ENCODE peak calls at places on chromosomes 2 and 18, in four cellular contexts. N, A, G and K are unnamed samples.

GRCh38 chr2:236764716-236765115 is 195.1 kb downstream of the ACKR3 start:
- DNase-seq in G (no peak), N (no peak), A (no peak), K (no peak)

GRCh38 chr2:118047273-118047898 is 33.5 kb upstream of the CCDC93 start:
- DNase-seq in G (no peak), N (no peak), A (no peak), K (no peak)

GRCh38 chr18:36843784-36844183 is 14.9 kb downstream of the KIAA1328 start:
- DNase-seq in G (no peak), A (no peak), N (no peak), K (no peak)

GRCh38 chr2:8309131-8309530 is 372.7 kb upstream of the ID2 start:
- DNase-seq in N (no peak), A (no peak), G (no peak), K (no peak)

GRCh38 chr2:233460726-233461431 is 105.7 kb downstream of the USP40 start:
- DNase-seq in A (no peak), G (peak), N (no peak), K (no peak)

GRCh38 chr2:140526575-140526974 is 1604.2 kb downstream of the LRP1B start:
- DNase-seq in N (no peak), A (no peak), G (no peak), K (no peak)

GRCh38 chr2:10620481-10620880 is 69.3 kb downstream of the NOL10 start:
- DNase-seq in A (no peak), G (no peak), N (no peak), K (no peak)

GRCh38 chr2:185813707-185814106 is 75.1 kb downstream of the FSIP2 start:
- DNase-seq in G (peak), N (no peak), A (no peak), K (no peak)

GRCh38 chr2:234420406-234420805 is 76.5 kb downstream of the ARL4C start:
- DNase-seq in N (no peak), G (peak), A (no peak), K (no peak)

GRCh38 chr18:24630346-24630880 is 170.0 kb downstream of the HRH4 start:
- DNase-seq in A (no peak), N (no peak), G (no peak), K (no peak)

GRCh38 chr2:120647487-120647886 is 88.2 kb upstream of the GLI2 start:
- DNase-seq in G (no peak), A (no peak), N (no peak), K (no peak)

GRCh38 chr2:172513935-172514586 is 41.8 kb upstream of the PDK1 start:
- DNase-seq in A (no peak), G (no peak), N (no peak), K (no peak)
- TF ChIP-seq ELF4 in A (peak), G (no peak), N (no peak), K (no peak)

DNA sequence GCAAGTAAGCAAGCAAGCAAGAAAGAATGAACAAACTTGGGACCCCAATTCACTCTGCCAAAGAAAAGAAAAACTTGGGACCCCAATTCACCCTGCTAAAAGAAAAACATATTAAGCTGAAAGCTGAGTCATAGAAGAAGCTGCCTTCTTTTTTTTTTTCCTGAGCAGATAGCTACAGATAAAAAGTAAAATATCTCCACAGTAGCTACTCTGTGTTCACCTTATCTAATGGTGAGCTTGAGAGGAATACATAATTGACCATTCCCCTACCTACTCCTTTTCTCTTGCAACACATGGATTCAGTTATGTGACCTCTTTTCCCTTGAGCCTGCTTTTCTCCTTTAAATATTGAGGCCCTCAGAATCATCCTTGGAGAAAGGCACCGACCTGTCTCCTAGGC is 63.0 kb downstream of the MCFD2 start:
- DNase-seq in A (no peak), N (no peak), G (no peak), K (no peak)
- TF ChIP-seq ELF4 in A (no peak), N (no peak), G (no peak), K (no peak)

GRCh38 chr2:100297511-100297910 is 24.8 kb downstream of the LONRF2 start:
- DNase-seq in G (no peak), N (no peak), A (no peak), K (no peak)
- TF ChIP-seq ELF4 in G (no peak), N (no peak), A (no peak), K (no peak)

GRCh38 chr2:15181092-15181745 is 379.9 kb downstream of the NBAS start:
- DNase-seq in N (no peak), A (no peak), G (no peak), K (no peak)

GRCh38 chr2:15178946-15179345 is 382.2 kb downstream of the NBAS start:
- DNase-seq in N (no peak), G (no peak), A (no peak), K (no peak)

GRCh38 chr2:15180379-15180778 is 380.8 kb downstream of the NBAS start:
- DNase-seq in G (no peak), N (no peak), A (no peak), K (no peak)

GRCh38 chr2:15184491-15184890 is 376.6 kb downstream of the NBAS start:
- DNase-seq in N (no peak), G (no peak), A (no peak), K (no peak)

GRCh38 chr2:15182275-15182674 is 378.9 kb downstream of the NBAS start:
- DNase-seq in A (no peak), G (no peak), N (no peak), K (no peak)
- TF ChIP-seq ELF4 in A (no peak), G (no peak), N (no peak), K (no peak)

GRCh38 chr2:69147841-69148533 is 135.0 kb downstream of the ANTXR1 start:
- DNase-seq in A (no peak), G (no peak), N (no peak), K (no peak)

GRCh38 chr2:69141081-69141480 is 128.1 kb downstream of the ANTXR1 start:
- DNase-seq in N (no peak), A (no peak), G (no peak), K (no peak)

GRCh38 chr2:69139778-69140177 is 126.8 kb downstream of the ANTXR1 start:
- DNase-seq in G (no peak), A (no peak), N (no peak), K (no peak)

GRCh38 chr2:69145204-69145603 is 132.2 kb downstream of the ANTXR1 start:
- DNase-seq in G (no peak), A (no peak), N (no peak), K (no peak)

GRCh38 chr2:69143726-69144360 is 130.9 kb downstream of the ANTXR1 start:
- DNase-seq in N (no peak), G (no peak), A (no peak), K (no peak)
- TF ChIP-seq ELF4 in N (no peak), G (no peak), A (no peak), K (no peak)

DNA sequence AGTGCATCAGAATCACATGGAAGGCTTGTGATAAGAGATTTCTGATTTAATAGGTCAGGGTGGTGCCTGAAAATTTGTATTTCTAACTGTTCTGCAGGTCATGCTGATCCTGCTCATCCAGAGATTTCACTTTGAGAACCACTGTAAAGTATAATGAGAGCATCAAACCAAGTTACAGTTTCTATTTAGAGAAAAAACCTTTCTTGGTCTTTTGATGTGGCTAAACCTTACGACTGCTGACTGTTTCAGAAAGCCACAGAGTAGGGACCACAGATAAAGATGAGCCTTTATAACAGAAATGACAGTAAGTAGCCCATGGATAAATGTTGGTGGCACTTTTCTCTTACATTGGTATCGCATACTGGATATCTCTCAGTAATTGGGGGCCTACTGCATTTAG is 109.4 kb upstream of the FANCL start:
- DNase-seq in N (no peak), A (no peak), G (no peak), K (no peak)
- TF ChIP-seq ELF4 in N (no peak), A (no peak), G (no peak), K (no peak)

DNA sequence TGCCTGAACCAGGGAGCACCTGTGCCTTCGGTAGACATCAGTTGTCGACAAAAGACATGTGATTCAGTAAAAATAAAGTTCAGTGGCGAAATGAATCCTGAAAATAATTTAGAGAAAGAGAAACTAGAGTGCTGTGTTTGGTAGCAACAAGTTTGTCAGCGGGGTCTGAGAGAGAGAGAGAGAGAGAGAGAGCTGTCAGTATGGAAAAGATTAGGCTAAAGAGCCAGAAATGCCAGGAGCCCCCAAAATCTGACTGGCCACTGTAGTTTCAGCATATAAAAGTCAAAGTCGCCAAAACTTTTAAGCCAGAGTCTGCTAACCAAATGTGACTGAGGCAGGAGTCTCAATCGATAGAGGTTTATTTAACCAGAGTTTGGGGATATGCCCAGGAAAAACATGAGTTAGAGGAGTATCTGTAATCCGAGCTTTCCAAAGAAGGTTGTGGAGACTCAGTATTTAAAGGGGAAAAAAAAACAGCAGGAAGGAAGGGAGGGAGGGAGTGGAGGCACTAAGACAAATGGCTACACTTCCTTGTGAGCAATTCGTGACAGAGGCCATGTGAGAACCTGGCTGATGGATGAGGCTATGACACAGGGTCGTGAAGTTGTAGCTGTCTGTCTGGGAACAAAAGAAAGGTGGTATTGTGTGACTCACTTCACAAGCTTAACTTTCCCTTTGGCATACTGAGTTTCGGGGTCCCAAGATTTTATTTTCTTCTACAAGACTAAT is 20.5 kb upstream of the GNAL start:
- DNase-seq in G (no peak), N (no peak), A (no peak), K (no peak)
- TF ChIP-seq ELF4 in G (no peak), N (no peak), A (no peak), K (no peak)

DNA sequence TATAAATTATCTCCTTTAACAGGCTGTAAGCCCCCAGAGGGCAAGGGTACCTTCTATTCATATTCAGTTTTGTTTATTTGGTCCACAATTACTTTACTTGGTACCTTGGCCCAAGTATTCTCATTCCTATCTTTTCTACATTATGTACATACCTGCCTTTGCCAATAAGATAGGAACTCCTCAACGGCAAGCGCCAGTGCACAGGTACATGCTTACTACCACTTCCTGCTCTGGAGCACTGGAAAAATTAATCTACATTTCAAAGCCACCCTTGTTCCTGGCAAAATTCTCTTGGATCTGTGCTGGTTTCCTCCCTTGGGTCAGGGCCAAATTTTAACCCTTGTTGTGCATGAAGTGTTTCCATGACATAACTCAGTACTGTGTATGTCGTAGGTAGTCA is 34.3 kb upstream of the LMAN1 start:
- DNase-seq in A (no peak), N (no peak), G (no peak), K (no peak)
- TF ChIP-seq ELF4 in A (no peak), N (no peak), G (no peak), K (no peak)

GRCh38 chr2:16537347-16537746 is 128.3 kb downstream of the CYRIA start:
- DNase-seq in G (no peak), A (no peak), N (no peak), K (no peak)

GRCh38 chr2:16538691-16539090 is 126.9 kb downstream of the CYRIA start:
- DNase-seq in N (no peak), A (no peak), G (no peak), K (no peak)
- TF ChIP-seq ELF4 in N (no peak), A (no peak), G (no peak), K (no peak)